ENCODE peak calls at places on chromosomes 16 and 17, in four cellular contexts. A is neural progenitor cell, O is SK-N-SH, X is HCT116. N is an unnamed sample. For H3K79me2, the result is how much of the 10 kb centered on the place peaks cover.

GRCh38 chr17:8755590-8756255 is 2.6 kb downstream of the SPDYE4 start:
- DNase-seq in A (no peak), O (no peak), X (no peak), N (no peak)

GRCh38 chr17:80008383-80008840 is 27.3 kb downstream of the TBC1D16 start:
- DNase-seq in A (peak), O (peak), X (peak), N (peak)

GRCh38 chr16:23369416-23369815 is 67.3 kb downstream of the SCNN1B start:
- DNase-seq in A (no peak), O (no peak), X (no peak), N (no peak)

GRCh38 chr17:3510090-3510489 is 34.3 kb downstream of the ASPA start:
- DNase-seq in A (no peak), O (no peak), X (no peak), N (no peak)

GRCh38 chr17:80970762-80971703 is 20.6 kb upstream of the CHMP6 start:
- DNase-seq in A (no peak), O (peak), X (no peak), N (no peak)

GRCh38 chr16:17304124-17304813 is 166.5 kb downstream of the XYLT1 start:
- DNase-seq in A (no peak), O (no peak), X (peak), N (no peak)

GRCh38 chr17:79607941-79608728 is 2.7 kb downstream of the RBFOX3 start:
- DNase-seq in A (peak), O (peak), X (peak), N (no peak)

GRCh38 chr16:57127037-57127763 is 34.8 kb downstream of the CPNE2 start:
- DNase-seq in A (no peak), O (no peak), X (no peak), N (no peak)

GRCh38 chr17:79819085-79819484 is 20.2 kb downstream of the CBX4 start:
- DNase-seq in A (no peak), O (no peak), X (no peak), N (no peak)

GRCh38 chr17:60091109-60091508 is 12.4 kb upstream of the HEATR6 start:
- DNase-seq in A (no peak), O (no peak), X (no peak), N (peak)

GRCh38 chr16:57265850-57266530 is 18.5 kb downstream of the PLLP start:
- DNase-seq in A (peak), O (peak), X (no peak), N (no peak)

GRCh38 chr16:89072216-89073130 is 21.2 kb upstream of the ACSF3 start:
- DNase-seq in A (no peak), O (peak), X (no peak), N (no peak)

DNA sequence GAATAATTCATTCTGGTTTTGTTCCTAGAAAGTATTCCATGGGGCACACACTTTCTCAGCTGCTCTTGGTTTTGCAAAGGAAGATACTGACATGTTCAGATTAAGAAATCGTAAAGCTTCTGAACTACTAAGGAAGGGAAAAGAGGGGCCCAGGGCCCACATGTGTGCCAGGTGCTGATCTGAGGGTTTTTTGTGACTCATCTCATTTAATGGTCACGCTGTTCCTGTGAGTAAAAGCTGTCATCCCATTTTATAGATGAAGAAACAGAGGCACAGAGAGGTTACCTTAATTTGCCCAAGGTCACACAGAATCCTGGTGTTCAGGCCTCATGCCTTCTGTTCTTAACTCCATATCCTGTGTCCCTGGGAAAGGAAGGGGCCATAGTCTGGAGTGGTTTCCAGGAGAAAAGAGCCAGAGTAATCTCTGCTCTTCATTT is 113.2 kb downstream of the MSI2 start:
- DNase-seq in A (no peak), O (no peak), X (no peak), N (no peak)
- H3K79me2 ChIP-seq in A (half or more), O (under half), X (under half), N (under half)

GRCh38 chr16:554640-555413 is 5.4 kb upstream of the PRR35 start:
- DNase-seq in A (no peak), O (no peak), X (no peak), N (no peak)

GRCh38 chr16:557463-558297 is 2.5 kb upstream of the PRR35 start:
- DNase-seq in A (no peak), O (no peak), X (no peak), N (no peak)

GRCh38 chr16:555528-556478 is 4.4 kb upstream of the PRR35 start:
- DNase-seq in A (no peak), O (peak), X (no peak), N (no peak)

GRCh38 chr16:558298-559020 is 1.7 kb upstream of the PRR35 start:
- DNase-seq in A (no peak), O (no peak), X (no peak), N (no peak)

GRCh38 chr16:556479-557173 is 3.6 kb upstream of the PRR35 start:
- DNase-seq in A (no peak), O (peak), X (no peak), N (no peak)
- H3K4me3 ChIP-seq in A (no peak), O (no peak), X (no peak), N (no peak)

DNA sequence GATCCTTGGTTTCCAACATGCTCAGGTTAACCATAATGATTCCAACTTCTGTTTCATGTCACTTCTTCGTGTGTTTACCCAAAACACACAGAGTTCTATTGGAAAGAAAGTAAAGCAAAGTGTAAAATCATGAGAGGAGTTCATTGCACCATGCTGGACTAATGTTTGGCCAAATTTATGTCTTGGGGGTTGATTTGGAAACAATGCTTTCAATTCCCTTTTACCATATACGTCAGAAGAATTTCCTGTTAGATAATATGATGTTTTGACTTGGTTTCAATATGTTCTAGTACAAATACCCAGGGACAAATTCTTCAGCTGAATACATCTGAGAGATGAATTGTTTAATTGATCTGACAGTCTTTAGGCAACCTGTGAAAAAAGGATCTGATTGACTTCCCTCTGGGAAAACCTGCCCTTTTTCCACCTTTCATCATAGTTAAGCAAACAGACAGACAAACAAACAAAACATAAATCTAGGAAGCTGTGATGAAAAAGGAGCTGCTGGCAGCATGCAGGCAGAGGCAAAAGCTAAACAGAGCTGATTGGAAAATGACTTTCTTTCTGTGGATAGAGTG is 26.0 kb upstream of the MPHOSPH6 start:
- DNase-seq in A (no peak), O (no peak), X (no peak), N (no peak)
- H3K27ac ChIP-seq in A (no peak), O (no peak), X (no peak), N (no peak)

GRCh38 chr17:57274162-57274561 is 17.8 kb downstream of the MSI2 start:
- DNase-seq in A (no peak), O (no peak), X (no peak), N (no peak)

GRCh38 chr17:57277923-57278604 is 21.7 kb downstream of the MSI2 start:
- DNase-seq in A (no peak), O (no peak), X (no peak), N (no peak)

GRCh38 chr17:57278740-57279387 is 22.5 kb downstream of the MSI2 start:
- DNase-seq in A (no peak), O (no peak), X (no peak), N (no peak)

GRCh38 chr17:57275365-57275764 is 19.0 kb downstream of the MSI2 start:
- DNase-seq in A (no peak), O (no peak), X (no peak), N (no peak)

DNA sequence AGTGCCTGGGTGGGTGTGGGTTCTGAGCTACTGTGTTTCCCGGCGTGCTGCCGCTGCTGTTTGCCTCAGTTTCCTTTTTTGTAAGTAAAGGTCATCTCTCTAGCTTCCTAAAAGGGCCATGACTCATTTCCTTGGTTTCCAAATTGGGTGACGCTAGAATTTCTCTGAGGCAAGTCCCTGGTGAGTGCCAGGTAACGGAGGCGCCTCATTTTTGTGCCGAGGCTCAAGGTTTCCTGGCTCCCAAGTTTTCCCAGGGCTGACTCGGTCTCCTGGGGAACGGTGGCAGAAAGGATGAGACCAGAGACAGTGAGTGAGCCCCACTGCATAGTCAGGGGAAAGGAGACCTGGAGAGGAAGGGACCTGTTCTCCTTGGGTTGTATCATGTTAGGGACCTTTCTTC is 20.3 kb downstream of the MSI2 start:
- DNase-seq in A (no peak), O (no peak), X (no peak), N (no peak)
- H3K79me2 ChIP-seq in A (half or more), O (under half), X (under half), N (under half)